ENCODE peak calls at places on chromosomes 1 and 21, in ten cellular contexts. One of them, this sample, is unnamed.
A peak's percentile ranks its signal among the peaks of the same experiment; 100 is the strongest.

GRCh38 chr1:230542054-230542453 is 100.2 kb upstream of the COG2 start:
- DNase-seq in body of pancreas: no peak
- DNase-seq in esophagus squamous epithelium: no peak
- DNase-seq in mammary epithelial cell: peak; percentile 93
- DNase-seq in tibial nerve: no peak
- DNase-seq in psoas muscle: no peak
- DNase-seq in CD4-positive, CD25-positive, alpha-beta regulatory T cell: no peak
- DNase-seq in CD8-positive, alpha-beta T cell: no peak
- DNase-seq in IMR-90: no peak
- DNase-seq in uterus: no peak
- DNase-seq in this sample: no peak

GRCh38 chr1:63264161-63264560 is 58.2 kb upstream of the FOXD3 start:
- DNase-seq in CD4-positive, CD25-positive, alpha-beta regulatory T cell: no peak
- DNase-seq in tibial nerve: no peak
- DNase-seq in body of pancreas: no peak
- DNase-seq in IMR-90: no peak
- DNase-seq in uterus: no peak
- DNase-seq in CD8-positive, alpha-beta T cell: no peak
- DNase-seq in psoas muscle: no peak
- DNase-seq in esophagus squamous epithelium: no peak
- DNase-seq in mammary epithelial cell: no peak
- DNase-seq in this sample: no peak

GRCh38 chr1:65265296-65266271 is 43.8 kb upstream of the DNAJC6 start:
- DNase-seq in psoas muscle: no peak
- DNase-seq in mammary epithelial cell: peak; percentile 46
- DNase-seq in CD8-positive, alpha-beta T cell: peak; percentile 48
- DNase-seq in esophagus squamous epithelium: no peak
- DNase-seq in uterus: peak; percentile 31
- DNase-seq in body of pancreas: peak; percentile 29
- DNase-seq in IMR-90: no peak
- DNase-seq in tibial nerve: no peak
- DNase-seq in CD4-positive, CD25-positive, alpha-beta regulatory T cell: no peak
- DNase-seq in this sample: no peak

GRCh38 chr1:15430787-15431570 is 7.3 kb upstream of the CTRC start:
- DNase-seq in body of pancreas: peak; percentile 89
- DNase-seq in uterus: peak; percentile 71
- DNase-seq in CD4-positive, CD25-positive, alpha-beta regulatory T cell: peak; percentile 56
- DNase-seq in IMR-90: peak; percentile 36
- DNase-seq in CD8-positive, alpha-beta T cell: peak; percentile 83
- DNase-seq in psoas muscle: peak; percentile 82
- DNase-seq in esophagus squamous epithelium: no peak
- DNase-seq in tibial nerve: peak; percentile 82
- DNase-seq in mammary epithelial cell: no peak
- DNase-seq in this sample: peak; percentile 82

GRCh38 chr1:193458628-193459027 is 272.2 kb upstream of the B3GALT2 start:
- DNase-seq in mammary epithelial cell: no peak
- DNase-seq in tibial nerve: no peak
- DNase-seq in IMR-90: no peak
- DNase-seq in body of pancreas: no peak
- DNase-seq in uterus: no peak
- DNase-seq in esophagus squamous epithelium: no peak
- DNase-seq in CD4-positive, CD25-positive, alpha-beta regulatory T cell: peak; percentile 25
- DNase-seq in CD8-positive, alpha-beta T cell: no peak
- DNase-seq in psoas muscle: no peak
- DNase-seq in this sample: no peak

GRCh38 chr1:66393586-66394334 is 140.2 kb upstream of the SGIP1 start:
- DNase-seq in uterus: no peak
- DNase-seq in IMR-90: no peak
- DNase-seq in CD4-positive, CD25-positive, alpha-beta regulatory T cell: no peak
- DNase-seq in body of pancreas: no peak
- DNase-seq in tibial nerve: no peak
- DNase-seq in esophagus squamous epithelium: no peak
- DNase-seq in CD8-positive, alpha-beta T cell: no peak
- DNase-seq in psoas muscle: peak; percentile 39
- DNase-seq in mammary epithelial cell: no peak
- DNase-seq in this sample: no peak

GRCh38 chr21:31991356-31992331 is 118.8 kb downstream of the HUNK start:
- DNase-seq in CD4-positive, CD25-positive, alpha-beta regulatory T cell: no peak
- DNase-seq in psoas muscle: no peak
- DNase-seq in mammary epithelial cell: no peak
- DNase-seq in uterus: no peak
- DNase-seq in body of pancreas: no peak
- DNase-seq in CD8-positive, alpha-beta T cell: no peak
- DNase-seq in esophagus squamous epithelium: no peak
- DNase-seq in IMR-90: no peak
- DNase-seq in tibial nerve: no peak
- DNase-seq in this sample: peak; percentile 28

GRCh38 chr1:160135051-160135592 is 16.3 kb upstream of the ATP1A4 start:
- DNase-seq in esophagus squamous epithelium: no peak
- DNase-seq in CD8-positive, alpha-beta T cell: no peak
- DNase-seq in uterus: no peak
- DNase-seq in tibial nerve: no peak
- DNase-seq in psoas muscle: no peak
- DNase-seq in IMR-90: no peak
- DNase-seq in CD4-positive, CD25-positive, alpha-beta regulatory T cell: no peak
- DNase-seq in body of pancreas: no peak
- DNase-seq in mammary epithelial cell: no peak
- DNase-seq in this sample: no peak

GRCh38 chr1:164823486-164824279 is 264.7 kb downstream of the PBX1 start:
- DNase-seq in mammary epithelial cell: no peak
- DNase-seq in psoas muscle: no peak
- DNase-seq in CD8-positive, alpha-beta T cell: no peak
- DNase-seq in esophagus squamous epithelium: no peak
- DNase-seq in body of pancreas: no peak
- DNase-seq in CD4-positive, CD25-positive, alpha-beta regulatory T cell: no peak
- DNase-seq in tibial nerve: no peak
- DNase-seq in uterus: peak; percentile 71
- DNase-seq in IMR-90: peak; percentile 79
- DNase-seq in this sample: peak; percentile 43

GRCh38 chr1:204928671-204929486 is 58.2 kb downstream of the NFASC start:
- DNase-seq in esophagus squamous epithelium: no peak
- DNase-seq in CD4-positive, CD25-positive, alpha-beta regulatory T cell: no peak
- DNase-seq in uterus: no peak
- DNase-seq in tibial nerve: no peak
- DNase-seq in IMR-90: no peak
- DNase-seq in CD8-positive, alpha-beta T cell: no peak
- DNase-seq in body of pancreas: no peak
- DNase-seq in mammary epithelial cell: no peak
- DNase-seq in psoas muscle: no peak
- DNase-seq in this sample: peak; percentile 95

GRCh38 chr1:157170677-157171515 is 32.7 kb upstream of the ETV3 start:
- DNase-seq in tibial nerve: peak; percentile 29
- DNase-seq in IMR-90: no peak
- DNase-seq in mammary epithelial cell: peak; percentile 31
- DNase-seq in uterus: no peak
- DNase-seq in esophagus squamous epithelium: no peak
- DNase-seq in CD4-positive, CD25-positive, alpha-beta regulatory T cell: no peak
- DNase-seq in psoas muscle: no peak
- DNase-seq in CD8-positive, alpha-beta T cell: peak; percentile 44
- DNase-seq in body of pancreas: peak; percentile 53
- DNase-seq in this sample: peak; percentile 39

GRCh38 chr1:151887028-151887427 is 22.3 kb downstream of the THEM4 start:
- DNase-seq in uterus: no peak
- DNase-seq in mammary epithelial cell: peak; percentile 94
- DNase-seq in CD8-positive, alpha-beta T cell: no peak
- DNase-seq in esophagus squamous epithelium: no peak
- DNase-seq in CD4-positive, CD25-positive, alpha-beta regulatory T cell: no peak
- DNase-seq in IMR-90: peak; percentile 64
- DNase-seq in tibial nerve: no peak
- DNase-seq in body of pancreas: no peak
- DNase-seq in psoas muscle: no peak
- DNase-seq in this sample: peak; percentile 9

GRCh38 chr1:208159542-208160258 is 84.5 kb downstream of the PLXNA2 start:
- DNase-seq in CD8-positive, alpha-beta T cell: no peak
- DNase-seq in body of pancreas: no peak
- DNase-seq in esophagus squamous epithelium: no peak
- DNase-seq in tibial nerve: no peak
- DNase-seq in psoas muscle: peak; percentile 91
- DNase-seq in CD4-positive, CD25-positive, alpha-beta regulatory T cell: no peak
- DNase-seq in mammary epithelial cell: no peak
- DNase-seq in uterus: peak; percentile 81
- DNase-seq in IMR-90: peak; percentile 82
- DNase-seq in this sample: peak; percentile 88

GRCh38 chr1:14980801-14981200 is 172.7 kb upstream of the TMEM51 start:
- DNase-seq in psoas muscle: no peak
- DNase-seq in tibial nerve: no peak
- DNase-seq in esophagus squamous epithelium: no peak
- DNase-seq in CD8-positive, alpha-beta T cell: no peak
- DNase-seq in mammary epithelial cell: no peak
- DNase-seq in CD4-positive, CD25-positive, alpha-beta regulatory T cell: no peak
- DNase-seq in body of pancreas: no peak
- DNase-seq in uterus: peak; percentile 25
- DNase-seq in IMR-90: peak; percentile 56
- DNase-seq in this sample: no peak

GRCh38 chr1:59128784-59129227 is 168.1 kb upstream of the FGGY start:
- DNase-seq in esophagus squamous epithelium: no peak
- DNase-seq in tibial nerve: no peak
- DNase-seq in psoas muscle: no peak
- DNase-seq in CD4-positive, CD25-positive, alpha-beta regulatory T cell: no peak
- DNase-seq in mammary epithelial cell: no peak
- DNase-seq in IMR-90: peak; percentile 44
- DNase-seq in body of pancreas: no peak
- DNase-seq in CD8-positive, alpha-beta T cell: no peak
- DNase-seq in uterus: no peak
- DNase-seq in this sample: peak; percentile 77

GRCh38 chr1:94535879-94536278 is 5.7 kb downstream of the F3 start:
- DNase-seq in IMR-90: no peak
- DNase-seq in mammary epithelial cell: peak; percentile 17
- DNase-seq in uterus: no peak
- DNase-seq in CD8-positive, alpha-beta T cell: no peak
- DNase-seq in body of pancreas: no peak
- DNase-seq in CD4-positive, CD25-positive, alpha-beta regulatory T cell: no peak
- DNase-seq in psoas muscle: no peak
- DNase-seq in tibial nerve: no peak
- DNase-seq in esophagus squamous epithelium: no peak
- DNase-seq in this sample: no peak
- H3K4me1 ChIP-seq in IMR-90: peaks cover 6% of the 10 kb centered on the region
- H3K4me1 ChIP-seq in mammary epithelial cell: peaks cover 16% of the 10 kb centered on the region
- H3K4me1 ChIP-seq in uterus: no peaks in the 10 kb centered on the region
- H3K4me1 ChIP-seq in CD8-positive, alpha-beta T cell: no peaks in the 10 kb centered on the region
- H3K4me1 ChIP-seq in body of pancreas: peaks cover 34% of the 10 kb centered on the region
- H3K4me1 ChIP-seq in CD4-positive, CD25-positive, alpha-beta regulatory T cell: no peaks in the 10 kb centered on the region
- H3K4me1 ChIP-seq in psoas muscle: no peaks in the 10 kb centered on the region
- H3K4me1 ChIP-seq in tibial nerve: peaks cover 10% of the 10 kb centered on the region
- H3K4me1 ChIP-seq in esophagus squamous epithelium: no peaks in the 10 kb centered on the region
- H3K4me1 ChIP-seq in this sample: peaks cover 15% of the 10 kb centered on the region

GRCh38 chr1:94093996-94094395 is 27.0 kb downstream of the ABCA4 start:
- DNase-seq in tibial nerve: no peak
- DNase-seq in CD4-positive, CD25-positive, alpha-beta regulatory T cell: no peak
- DNase-seq in mammary epithelial cell: no peak
- DNase-seq in IMR-90: peak; percentile 57
- DNase-seq in uterus: no peak
- DNase-seq in psoas muscle: no peak
- DNase-seq in body of pancreas: no peak
- DNase-seq in CD8-positive, alpha-beta T cell: no peak
- DNase-seq in esophagus squamous epithelium: no peak
- DNase-seq in this sample: peak; percentile 9

GRCh38 chr1:94090761-94091160 is 30.2 kb downstream of the ABCA4 start:
- DNase-seq in body of pancreas: no peak
- DNase-seq in CD4-positive, CD25-positive, alpha-beta regulatory T cell: no peak
- DNase-seq in psoas muscle: no peak
- DNase-seq in esophagus squamous epithelium: no peak
- DNase-seq in uterus: no peak
- DNase-seq in mammary epithelial cell: no peak
- DNase-seq in IMR-90: no peak
- DNase-seq in CD8-positive, alpha-beta T cell: no peak
- DNase-seq in tibial nerve: no peak
- DNase-seq in this sample: no peak

GRCh38 chr1:94094466-94095111 is 26.4 kb downstream of the ABCA4 start:
- DNase-seq in CD8-positive, alpha-beta T cell: no peak
- DNase-seq in body of pancreas: no peak
- DNase-seq in mammary epithelial cell: no peak
- DNase-seq in IMR-90: peak; percentile 78
- DNase-seq in esophagus squamous epithelium: no peak
- DNase-seq in CD4-positive, CD25-positive, alpha-beta regulatory T cell: no peak
- DNase-seq in psoas muscle: peak; percentile 80
- DNase-seq in uterus: peak; percentile 66
- DNase-seq in tibial nerve: peak; percentile 67
- DNase-seq in this sample: peak; percentile 19

GRCh38 chr1:94093351-94093750 is 27.6 kb downstream of the ABCA4 start:
- DNase-seq in CD8-positive, alpha-beta T cell: no peak
- DNase-seq in uterus: no peak
- DNase-seq in mammary epithelial cell: no peak
- DNase-seq in esophagus squamous epithelium: no peak
- DNase-seq in psoas muscle: no peak
- DNase-seq in tibial nerve: no peak
- DNase-seq in IMR-90: no peak
- DNase-seq in CD4-positive, CD25-positive, alpha-beta regulatory T cell: no peak
- DNase-seq in body of pancreas: no peak
- DNase-seq in this sample: no peak

DNA sequence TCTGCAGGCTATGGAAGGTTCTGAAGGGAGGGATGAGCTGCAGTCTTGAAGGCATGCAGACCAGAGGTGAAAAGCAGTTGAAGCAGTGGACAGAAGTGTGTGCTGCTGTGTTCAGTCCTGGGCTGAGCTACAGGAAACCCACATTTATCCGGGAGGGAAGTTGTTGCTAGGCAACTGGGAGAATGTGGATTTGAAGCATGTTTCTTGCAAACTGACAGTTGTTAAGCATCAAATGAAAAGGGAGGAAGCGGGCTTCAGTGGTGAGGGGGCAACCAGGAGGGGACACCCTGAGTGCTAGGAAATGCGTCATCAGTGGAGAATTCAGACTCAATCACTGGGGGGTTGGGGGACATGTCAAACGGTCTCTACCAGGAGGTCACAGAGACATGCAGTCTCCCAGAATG is 28.7 kb downstream of the ABCA4 start:
- DNase-seq in CD8-positive, alpha-beta T cell: peak; percentile 32
- DNase-seq in esophagus squamous epithelium: no peak
- DNase-seq in tibial nerve: no peak
- DNase-seq in uterus: no peak
- DNase-seq in psoas muscle: no peak
- DNase-seq in mammary epithelial cell: no peak
- DNase-seq in CD4-positive, CD25-positive, alpha-beta regulatory T cell: no peak
- DNase-seq in IMR-90: peak; percentile 61
- DNase-seq in body of pancreas: no peak
- DNase-seq in this sample: no peak
- H3K27ac ChIP-seq in CD8-positive, alpha-beta T cell: no peak overlapping the region
- H3K27ac ChIP-seq in esophagus squamous epithelium: peak overlapping the region; percentile 7
- H3K27ac ChIP-seq in tibial nerve: peak overlapping the region; percentile 95
- H3K27ac ChIP-seq in uterus: peak overlapping the region; percentile 78
- H3K27ac ChIP-seq in psoas muscle: peak overlapping the region; percentile 63
- H3K27ac ChIP-seq in mammary epithelial cell: no peak overlapping the region
- H3K27ac ChIP-seq in CD4-positive, CD25-positive, alpha-beta regulatory T cell: no peak overlapping the region
- H3K27ac ChIP-seq in IMR-90: peak overlapping the region; percentile 20
- H3K27ac ChIP-seq in body of pancreas: no peak overlapping the region
- H3K27ac ChIP-seq in this sample: no peak overlapping the region

GRCh38 chr1:76187436-76187835 is 112.9 kb downstream of the ST6GALNAC3 start:
- DNase-seq in body of pancreas: no peak
- DNase-seq in mammary epithelial cell: no peak
- DNase-seq in tibial nerve: no peak
- DNase-seq in CD8-positive, alpha-beta T cell: no peak
- DNase-seq in CD4-positive, CD25-positive, alpha-beta regulatory T cell: no peak
- DNase-seq in psoas muscle: no peak
- DNase-seq in uterus: no peak
- DNase-seq in IMR-90: no peak
- DNase-seq in esophagus squamous epithelium: no peak
- DNase-seq in this sample: no peak
- H3K4me1 ChIP-seq in body of pancreas: no peaks in the 10 kb centered on the region
- H3K4me1 ChIP-seq in mammary epithelial cell: no peaks in the 10 kb centered on the region
- H3K4me1 ChIP-seq in tibial nerve: no peaks in the 10 kb centered on the region
- H3K4me1 ChIP-seq in CD8-positive, alpha-beta T cell: no peaks in the 10 kb centered on the region
- H3K4me1 ChIP-seq in CD4-positive, CD25-positive, alpha-beta regulatory T cell: no peaks in the 10 kb centered on the region
- H3K4me1 ChIP-seq in psoas muscle: no peaks in the 10 kb centered on the region
- H3K4me1 ChIP-seq in uterus: no peaks in the 10 kb centered on the region
- H3K4me1 ChIP-seq in IMR-90: no peaks in the 10 kb centered on the region
- H3K4me1 ChIP-seq in esophagus squamous epithelium: no peaks in the 10 kb centered on the region
- H3K4me1 ChIP-seq in this sample: no peaks in the 10 kb centered on the region

GRCh38 chr1:109564189-109564878 is 15.9 kb downstream of the GNAI3 start:
- DNase-seq in IMR-90: no peak
- DNase-seq in psoas muscle: no peak
- DNase-seq in mammary epithelial cell: no peak
- DNase-seq in CD8-positive, alpha-beta T cell: no peak
- DNase-seq in tibial nerve: no peak
- DNase-seq in CD4-positive, CD25-positive, alpha-beta regulatory T cell: no peak
- DNase-seq in uterus: no peak
- DNase-seq in esophagus squamous epithelium: no peak
- DNase-seq in body of pancreas: no peak
- DNase-seq in this sample: no peak
- H3K27ac ChIP-seq in IMR-90: no peak overlapping the region
- H3K27ac ChIP-seq in psoas muscle: no peak overlapping the region
- H3K27ac ChIP-seq in mammary epithelial cell: no peak overlapping the region
- H3K27ac ChIP-seq in CD8-positive, alpha-beta T cell: no peak overlapping the region
- H3K27ac ChIP-seq in tibial nerve: no peak overlapping the region
- H3K27ac ChIP-seq in CD4-positive, CD25-positive, alpha-beta regulatory T cell: no peak overlapping the region
- H3K27ac ChIP-seq in uterus: no peak overlapping the region
- H3K27ac ChIP-seq in esophagus squamous epithelium: no peak overlapping the region
- H3K27ac ChIP-seq in body of pancreas: no peak overlapping the region
- H3K27ac ChIP-seq in this sample: no peak overlapping the region

This sample was measured in SJCRH30.